ENCODE peak calls at places on chromosomes 5 and 9, in eight cellular contexts. K is endodermal cell, Q is stomach, G is suprapubic skin, A is H9, Z is prostate gland, L is brain microvascular endothelial cell, S is ovary. D is an unnamed sample.

GRCh38 chr5:103562453-103563157 is at the start of gene NUDT12:
- DNase-seq in S (peak; percentile 74), Q (peak; percentile 60), G (peak; percentile 78), A (peak; percentile 91), K (peak; percentile 95), L (peak; percentile 75), Z (peak; percentile 47), D (peak; percentile 76)

GRCh38 chr5:58921106-58921505 is 338.2 kb downstream of the RAB3C start:
- DNase-seq in K (no peak), A (no peak), S (no peak), Q (no peak), Z (no peak), L (no peak), G (no peak), D (no peak)

GRCh38 chr5:147628054-147628895 is 118.4 kb upstream of the DPYSL3 start:
- DNase-seq in L (peak; percentile 77), Z (peak; percentile 60), G (no peak), A (peak; percentile 74), S (peak; percentile 31), Q (peak; percentile 64), K (peak; percentile 92), D (peak; percentile 80)

GRCh38 chr9:120982851-120983250 is 56.3 kb upstream of the TRAF1 start:
- DNase-seq in A (no peak), S (no peak), Z (no peak), K (no peak), G (no peak), Q (no peak), L (no peak), D (no peak)

GRCh38 chr5:66516535-66516934 is 79.7 kb upstream of the MAST4 start:
- DNase-seq in L (no peak), G (no peak), A (no peak), Q (no peak), Z (no peak), K (no peak), S (no peak), D (no peak)

GRCh38 chr9:33132249-33132772 is 34.8 kb downstream of the B4GALT1 start:
- DNase-seq in S (no peak), Q (no peak), A (no peak), K (no peak), L (peak; percentile 62), G (peak; percentile 49), Z (no peak), D (no peak)

GRCh38 chr5:132205385-132206125 is 22.1 kb downstream of the P4HA2 start:
- DNase-seq in L (no peak), A (no peak), S (no peak), Z (no peak), Q (no peak), K (peak; percentile 22), G (no peak), D (peak; percentile 63)

GRCh38 chr5:91020065-91020800 is 362.9 kb downstream of the ARRDC3 start:
- DNase-seq in Z (no peak), A (no peak), G (no peak), L (peak; percentile 8), S (no peak), K (no peak), Q (no peak), D (no peak)

GRCh38 chr5:55232194-55232984 is 1.0 kb downstream of the CCNO start:
- DNase-seq in Z (peak; percentile 24), Q (peak; percentile 54), L (no peak), K (peak; percentile 84), A (peak; percentile 63), S (no peak), G (peak; percentile 62), D (peak; percentile 67)

GRCh38 chr5:64838803-64839202 is 70.1 kb downstream of the CWC27 start:
- DNase-seq in G (no peak), Q (no peak), Z (no peak), L (no peak), K (no peak), A (no peak), S (no peak), D (no peak)

DNA sequence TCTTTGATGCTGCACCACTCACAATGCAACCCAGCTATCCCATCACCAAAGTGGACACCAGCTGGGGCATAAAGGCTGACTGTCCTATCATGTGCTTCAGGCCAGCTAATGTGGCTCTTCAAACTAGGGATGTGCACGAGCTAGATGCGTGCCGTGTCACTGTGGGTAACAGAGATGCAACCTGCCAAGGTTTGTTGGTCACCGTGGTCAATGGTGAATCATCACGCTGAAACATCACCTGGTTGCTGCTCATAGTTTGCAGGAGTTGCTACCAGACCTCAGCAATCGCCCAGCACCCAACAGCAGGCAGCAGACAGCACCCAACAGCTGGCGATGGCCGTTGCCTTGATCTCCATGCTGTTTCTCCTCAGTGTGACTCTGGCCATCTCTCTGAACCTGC is 2.1 kb upstream of the PCDHGA1 start:
- DNase-seq in G (no peak), S (no peak), Q (no peak), A (no peak), K (no peak), Z (no peak), L (no peak), D (no peak)
- TF ChIP-seq CTCF in G (no peak), S (no peak), Q (no peak), A (no peak), K (no peak), Z (no peak), L (no peak), D (no peak)

GRCh38 chr9:86642721-86643120 is 288.5 kb upstream of the TUT7 start:
- DNase-seq in G (no peak), Z (no peak), A (no peak), Q (no peak), S (no peak), L (no peak), K (no peak), D (no peak)
- TF ChIP-seq CTCF in G (no peak), Z (no peak), A (no peak), Q (no peak), S (no peak), L (no peak), K (no peak), D (no peak)

GRCh38 chr5:98773464-98774191 is at the start of gene RGMB:
- DNase-seq in A (peak; percentile 99), Q (peak; percentile 97), Z (peak; percentile 99), K (peak; percentile 100), S (peak; percentile 98), L (peak; percentile 99), G (peak; percentile 99), D (peak; percentile 99)
- TF ChIP-seq CTCF in A (no peak), Q (no peak), Z (no peak), K (peak; percentile 35), S (no peak), L (no peak), G (no peak), D (no peak)

DNA sequence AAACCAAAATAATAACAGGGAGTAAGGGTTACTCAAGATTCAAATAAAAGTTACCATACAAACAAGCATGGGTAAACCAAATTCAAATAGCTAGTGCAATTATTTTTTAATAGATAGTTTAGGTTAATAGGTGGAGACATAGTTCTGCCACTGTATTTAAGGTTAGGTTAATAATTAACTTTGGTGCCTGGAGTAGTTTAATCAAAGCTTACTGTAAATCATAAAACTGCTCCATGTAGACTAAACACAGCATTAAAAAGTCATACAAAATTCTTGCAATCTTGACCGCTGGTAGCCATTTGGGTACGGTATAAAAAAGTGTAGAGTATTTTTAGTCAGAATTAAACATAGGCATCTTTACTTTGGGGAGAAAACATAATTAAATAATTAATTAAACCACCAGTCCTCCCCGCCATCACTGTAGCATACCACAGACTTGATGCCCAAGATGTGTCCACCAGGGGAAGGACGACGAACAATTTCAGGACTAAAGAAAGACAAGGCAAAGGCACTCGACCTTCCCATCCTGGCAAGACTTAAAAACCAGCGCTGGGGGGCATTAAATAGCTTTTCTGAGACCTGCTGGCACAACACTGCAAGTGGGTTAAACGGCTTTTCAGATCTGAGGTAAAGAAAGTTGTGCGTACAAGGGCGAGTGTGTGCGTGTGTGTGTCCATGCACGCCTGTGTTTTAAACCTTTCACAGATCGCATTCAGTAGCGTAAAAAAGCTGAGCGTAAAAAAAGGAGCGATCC is 2.9 kb downstream of the SEMA6A start:
- DNase-seq in G (no peak), K (peak; percentile 59), L (no peak), Q (no peak), Z (no peak), S (no peak), A (no peak), D (no peak)
- TF ChIP-seq CTCF in G (no peak), K (peak; percentile 60), L (peak; percentile 19), Q (no peak), Z (no peak), S (no peak), A (peak; percentile 46), D (no peak)

GRCh38 chr9:15069106-15069505 is 158.9 kb upstream of the FREM1 start:
- DNase-seq in Q (no peak), L (no peak), A (no peak), S (no peak), K (no peak), G (no peak), Z (no peak), D (no peak)
- TF ChIP-seq CTCF in Q (no peak), L (no peak), A (no peak), S (no peak), K (no peak), G (no peak), Z (no peak), D (no peak)

GRCh38 chr9:133396952-133397351 is 20.8 kb downstream of the STKLD1 start:
- DNase-seq in Z (no peak), S (no peak), Q (no peak), A (peak; percentile 86), K (peak; percentile 90), G (no peak), L (peak; percentile 6), D (peak; percentile 78)
- TF ChIP-seq CTCF in Z (no peak), S (no peak), Q (no peak), A (peak; percentile 74), K (peak; percentile 80), G (no peak), L (peak; percentile 65), D (peak; percentile 89)